ENCODE peak calls at places on chromosomes 11 and 22, in four cellular contexts. G, C, X and Y are unnamed samples.

GRCh38 chr11:92269021-92269420 is 44.4 kb downstream of the FAT3 start:
- DNase-seq in G (no peak), C (peak), X (no peak), Y (no peak)

GRCh38 chr11:76798656-76799055 is 15.5 kb downstream of the TSKU start:
- DNase-seq in X (no peak), G (no peak), C (no peak), Y (no peak)

GRCh38 chr11:114077482-114078305 is 18.2 kb downstream of the ZBTB16 start:
- DNase-seq in C (no peak), X (no peak), G (no peak), Y (no peak)

GRCh38 chr22:47071078-47071811 is 308.8 kb downstream of the TBC1D22A start:
- DNase-seq in C (no peak), G (no peak), X (no peak), Y (no peak)

GRCh38 chr11:34870548-34871209 is 45.5 kb downstream of the APIP start:
- DNase-seq in C (no peak), G (no peak), X (no peak), Y (no peak)

GRCh38 chr11:35539781-35540281 is 14.4 kb upstream of the PAMR1 start:
- DNase-seq in G (peak), C (no peak), X (no peak), Y (no peak)

GRCh38 chr11:42161886-42162285 is 702.4 kb upstream of the LRRC4C start:
- DNase-seq in C (no peak), G (no peak), X (no peak), Y (no peak)

GRCh38 chr11:105022998-105023397 is at the start of gene CASP5:
- DNase-seq in C (no peak), X (no peak), G (no peak), Y (no peak)

GRCh38 chr11:131661137-131661536 is 290.7 kb downstream of the NTM start:
- DNase-seq in X (no peak), G (no peak), C (no peak), Y (no peak)

GRCh38 chr22:44824271-44824670 is 71.9 kb downstream of the ARHGAP8 start:
- DNase-seq in G (no peak), C (no peak), X (no peak), Y (no peak)

GRCh38 chr11:32034680-32035079 is 56.2 kb upstream of the RCN1 start:
- DNase-seq in C (no peak), G (no peak), X (no peak), Y (no peak)

GRCh38 chr11:47412152-47412746 is 3.9 kb downstream of the SLC39A13 start:
- DNase-seq in G (peak), C (peak), X (peak), Y (peak)

GRCh38 chr11:47408598-47409439 is 429 bp downstream of the SLC39A13 start:
- DNase-seq in G (no peak), X (no peak), C (peak), Y (peak)

GRCh38 chr11:47409440-47410403 is 1.3 kb downstream of the SLC39A13 start:
- DNase-seq in X (no peak), C (no peak), G (no peak), Y (no peak)

GRCh38 chr11:47407746-47408590 is at the start of gene SLC39A13:
- DNase-seq in G (peak), C (peak), X (peak), Y (peak)

DNA sequence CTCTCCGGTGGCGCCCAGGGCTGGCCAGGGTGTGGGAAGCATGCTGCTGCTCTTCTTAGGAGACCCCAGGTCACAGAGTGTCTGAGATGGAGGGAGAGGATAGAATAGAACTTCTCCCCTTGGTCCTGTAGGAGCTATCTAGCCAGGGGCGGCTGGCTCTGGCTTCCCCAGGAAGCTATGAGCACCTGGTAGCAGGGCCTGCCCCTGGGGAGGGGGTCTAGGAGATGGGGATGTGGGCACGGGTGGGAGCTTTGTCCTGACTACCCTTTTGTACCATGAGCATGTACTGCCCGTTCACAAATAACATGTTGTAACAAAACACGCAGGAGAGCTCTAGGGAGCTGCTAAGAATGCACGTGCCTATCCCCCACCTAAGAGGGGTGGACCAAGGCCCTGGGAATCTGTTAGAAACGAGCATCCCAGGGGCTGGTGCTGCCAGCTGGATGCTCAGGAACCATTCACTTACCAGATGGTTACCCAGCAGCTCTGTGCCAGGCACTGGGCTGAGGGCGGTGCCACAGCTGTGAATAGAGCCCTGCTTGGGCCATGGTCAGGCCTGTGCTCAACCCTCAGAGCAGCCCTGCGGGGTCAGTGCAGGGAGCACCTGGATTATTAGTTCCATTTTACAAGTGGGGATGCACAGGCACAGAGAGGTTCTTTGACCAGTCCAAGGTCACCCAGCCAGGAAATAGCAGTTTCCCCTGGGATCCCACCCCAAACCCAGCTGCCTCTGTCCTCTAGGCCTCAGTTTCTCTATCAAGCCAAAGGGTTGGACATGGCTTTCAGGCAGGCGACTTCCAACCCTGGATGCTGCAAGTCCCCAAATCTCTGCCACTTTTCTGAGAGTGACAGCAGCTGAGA is 2.2 kb downstream of the SLC39A13 start:
- DNase-seq in C (no peak), X (no peak), G (no peak), Y (no peak)
- TF ChIP-seq POLR2A in C (no peak), X (no peak), G (no peak), Y (no peak)

DNA sequence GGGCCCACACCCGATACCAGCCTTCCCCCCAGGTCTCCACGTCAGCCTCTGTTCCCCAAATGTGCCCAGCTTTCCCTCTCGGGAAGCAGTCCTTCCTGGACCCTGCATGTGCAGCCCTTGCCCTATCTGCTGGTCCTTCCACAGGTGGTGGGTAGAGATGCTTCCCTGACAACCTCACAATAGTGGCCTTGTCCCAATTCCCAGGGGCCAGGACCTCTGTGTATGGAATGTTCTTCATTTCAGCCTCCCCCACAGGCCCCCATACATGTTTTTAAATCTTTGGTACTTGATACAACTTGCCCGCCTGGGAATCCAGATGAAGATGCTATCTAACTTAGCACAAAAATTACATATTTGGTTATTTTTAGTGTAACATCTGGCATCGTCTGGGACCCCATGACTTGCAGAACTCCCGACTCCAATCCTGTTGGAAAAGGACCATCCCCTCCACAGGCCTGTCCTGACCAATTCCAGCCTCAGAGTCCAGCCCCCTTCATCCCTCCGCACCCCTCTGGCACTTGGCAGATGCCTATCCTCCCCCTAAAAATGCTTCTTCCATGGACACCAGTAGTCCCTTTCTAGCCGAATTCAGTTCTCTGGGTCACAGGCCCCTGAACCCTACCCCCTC is 39.6 kb downstream of the ANO1 start:
- DNase-seq in C (no peak), G (no peak), X (no peak), Y (no peak)
- TF ChIP-seq POLR2A in C (no peak), G (no peak), X (no peak), Y (no peak)

GRCh38 chr11:47577460-47578041 is 1.2 kb downstream of the KBTBD4 start:
- DNase-seq in G (no peak), X (no peak), C (no peak), Y (no peak)
- TF ChIP-seq POLR2A in G (no peak), X (no peak), C (no peak), Y (no peak)

DNA sequence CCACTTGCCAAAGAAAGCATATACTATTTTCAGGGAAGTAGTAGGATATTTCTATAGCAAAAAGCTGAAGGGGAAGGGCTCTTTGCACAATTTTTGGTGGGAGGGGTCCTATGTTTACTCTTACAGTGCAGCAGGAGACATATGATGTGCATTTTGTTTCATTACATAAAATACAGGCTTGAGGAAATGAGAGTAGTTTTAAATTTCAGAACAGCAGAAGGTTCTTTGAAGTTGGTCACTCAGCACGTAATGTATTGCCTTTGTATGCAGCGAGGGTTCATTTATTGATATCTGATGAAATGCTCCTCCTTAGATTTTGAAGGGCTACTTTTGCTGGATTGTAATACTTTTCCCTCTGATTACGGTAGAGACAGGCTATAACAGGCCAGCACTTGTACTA is 3.1 kb upstream of the PIK3IP1 start:
- DNase-seq in G (no peak), C (no peak), X (no peak), Y (no peak)
- TF ChIP-seq POLR2A in G (no peak), C (no peak), X (no peak), Y (no peak)

DNA sequence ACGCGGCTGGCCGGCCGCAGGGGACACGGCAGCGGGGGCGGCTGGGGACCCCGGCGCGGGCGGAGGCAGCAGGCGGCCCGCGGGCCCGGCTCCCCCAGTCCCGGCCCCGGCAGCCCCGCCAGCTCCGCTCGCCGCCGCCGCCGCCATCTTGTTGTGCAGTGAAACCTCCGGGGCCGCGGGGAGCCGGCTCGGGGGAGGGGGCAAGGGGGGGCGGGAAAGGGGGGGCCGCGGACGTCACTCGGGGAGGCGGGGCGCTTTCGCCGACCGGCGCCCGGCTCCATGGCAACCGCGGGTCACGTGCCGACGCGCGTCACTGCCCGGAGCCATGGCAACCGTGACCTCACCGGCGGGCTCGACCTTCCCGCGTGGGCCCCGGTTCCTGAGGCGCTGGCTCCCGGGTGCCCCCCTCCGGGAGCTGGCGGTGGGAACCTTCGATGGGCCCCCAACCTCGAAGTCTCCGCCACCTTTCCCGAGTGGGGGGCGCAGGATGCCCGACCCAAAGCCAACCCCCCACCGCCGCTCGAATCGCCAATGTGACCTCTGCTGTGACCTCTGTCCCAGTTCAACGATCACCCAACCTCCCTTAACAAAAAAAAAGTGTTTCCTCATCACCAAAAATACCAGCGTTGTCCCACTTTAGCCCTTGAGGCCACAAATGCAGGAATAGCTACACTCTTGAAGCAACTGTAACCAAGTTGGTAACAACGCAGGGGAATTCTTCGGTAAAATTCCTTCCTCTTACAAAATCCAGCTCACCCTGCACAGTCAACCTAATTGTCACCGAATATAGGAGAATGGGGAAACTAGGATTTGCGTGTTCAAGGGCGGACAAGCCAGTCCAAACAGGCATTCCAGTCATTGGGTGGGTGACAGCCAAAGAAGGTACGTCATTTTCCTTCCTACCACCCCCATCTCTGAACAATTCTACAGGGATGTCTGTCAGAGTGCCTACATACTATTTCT is at the start of gene SIK3:
- DNase-seq in C (peak), X (peak), G (peak), Y (peak)
- TF ChIP-seq POLR2A in C (peak), X (peak), G (no peak), Y (peak)

GRCh38 chr11:62611705-62612365 is 740 bp downstream of the EML3 start:
- DNase-seq in X (peak), G (peak), C (peak), Y (peak)
- TF ChIP-seq POLR2A in X (peak), G (no peak), C (no peak), Y (peak)